ENCODE peak calls at places on chromosome 1, in seven cellular contexts. B is CD8-positive, alpha-beta T cell; U is colonic mucosa; N is astrocyte of the spinal cord; X is fibroblast of the aortic adventitia; M is HCT116; G is AG09309. E is an unnamed sample.
A peak's percentile ranks its signal among the peaks of the same experiment; 100 is the strongest.

GRCh38 chr1:39885516-39885915 is 2.2 kb upstream of the TRIT1 start:
- DNase-seq in B (no peak), U (no peak), N (no peak), X (no peak), M (no peak), G (no peak), E (no peak)

GRCh38 chr1:202268032-202268431 is 73.7 kb downstream of the UBE2T start:
- DNase-seq in B (no peak), U (no peak), N (no peak), X (no peak), M (no peak), G (no peak), E (no peak)

GRCh38 chr1:43983253-43983904 is 4.4 kb downstream of the B4GALT2 start:
- DNase-seq in B (no peak), U (no peak), N (no peak), X (no peak), M (no peak), G (no peak), E (no peak)

GRCh38 chr1:3716351-3716750 is 35.9 kb upstream of the CCDC27 start:
- DNase-seq in B (no peak), U (no peak), N (no peak), X (no peak), M (no peak), G (no peak), E (no peak)

GRCh38 chr1:193434319-193434718 is 247.9 kb upstream of the B3GALT2 start:
- DNase-seq in B (no peak), U (no peak), N (peak; percentile 68), X (peak; percentile 27), M (no peak), G (no peak), E (peak; percentile 79)

GRCh38 chr1:51736702-51737101 is 119.8 kb downstream of the OSBPL9 start:
- DNase-seq in B (no peak), U (no peak), N (peak; percentile 80), X (peak; percentile 93), M (peak; percentile 16), G (no peak), E (peak; percentile 83)

GRCh38 chr1:23751050-23751814 is 8.0 kb downstream of the ELOA start:
- DNase-seq in B (no peak), U (peak; percentile 38), N (peak; percentile 34), X (peak; percentile 50), M (peak; percentile 21), G (no peak), E (peak; percentile 73)

GRCh38 chr1:84253891-84254290 is 47.6 kb upstream of the SAMD13 start:
- DNase-seq in B (no peak), U (peak; percentile 72), N (peak; percentile 94), X (peak; percentile 82), M (peak; percentile 98), G (peak; percentile 56), E (peak; percentile 94)

GRCh38 chr1:30919025-30919881 is 10.7 kb upstream of the SDC3 start:
- DNase-seq in B (no peak), U (no peak), N (peak; percentile 64), X (peak; percentile 58), M (no peak), G (no peak), E (peak; percentile 70)

GRCh38 chr1:160520582-160520981 is 2.5 kb downstream of the SLAMF6 start:
- DNase-seq in B (no peak), U (no peak), N (no peak), X (no peak), M (no peak), G (no peak), E (no peak)

GRCh38 chr1:43464840-43465693 is 11.3 kb upstream of the HYI start:
- DNase-seq in B (no peak), U (no peak), N (peak; percentile 13), X (peak; percentile 60), M (no peak), G (no peak), E (peak; percentile 18)

GRCh38 chr1:89523597-89524368 is 846 bp upstream of the LRRC8B start:
- DNase-seq in B (peak; percentile 56), U (peak; percentile 49), N (peak; percentile 29), X (peak; percentile 10), M (peak; percentile 40), G (no peak), E (peak; percentile 47)

GRCh38 chr1:235415008-235415904 is 48.0 kb downstream of the TBCE start:
- DNase-seq in B (peak; percentile 59), U (peak; percentile 63), N (peak; percentile 84), X (peak; percentile 86), M (peak; percentile 59), G (peak; percentile 59), E (peak; percentile 89)

GRCh38 chr1:86324423-86324822 is 71.7 kb downstream of the ODF2L start:
- DNase-seq in B (no peak), U (no peak), N (no peak), X (no peak), M (no peak), G (no peak), E (no peak)

GRCh38 chr1:1173061-1173792 is 453 bp upstream of the TTLL10 start:
- DNase-seq in B (no peak), U (peak; percentile 17), N (no peak), X (no peak), M (no peak), G (no peak), E (no peak)

GRCh38 chr1:119862276-119862675 is 34.0 kb downstream of the ADAM30 start:
- DNase-seq in B (no peak), U (no peak), N (no peak), X (peak; percentile 37), M (no peak), G (no peak), E (no peak)

GRCh38 chr1:203860396-203860951 is 925 bp upstream of the SNRPE start:
- DNase-seq in B (no peak), U (peak; percentile 65), N (peak; percentile 50), X (peak; percentile 61), M (no peak), G (peak; percentile 10), E (peak; percentile 22)

GRCh38 chr1:154129392-154129970 is 25.4 kb downstream of the NUP210L start:
- DNase-seq in B (no peak), U (no peak), N (peak; percentile 23), X (no peak), M (no peak), G (no peak), E (no peak)

GRCh38 chr1:36238433-36238832 is 14.2 kb downstream of the THRAP3 start:
- DNase-seq in B (no peak), U (no peak), N (peak; percentile 69), X (peak; percentile 37), M (no peak), G (no peak), E (peak; percentile 75)

GRCh38 chr1:217911908-217912307 is 280.8 kb downstream of the SPATA17 start:
- DNase-seq in B (no peak), U (no peak), N (no peak), X (no peak), M (no peak), G (no peak), E (no peak)

GRCh38 chr1:6854166-6854565 is 68.9 kb downstream of the CAMTA1 start:
- DNase-seq in B (no peak), U (no peak), N (no peak), X (no peak), M (no peak), G (no peak), E (peak; percentile 70)

GRCh38 chr1:33420870-33421775 is 9.8 kb downstream of the PHC2 start:
- DNase-seq in B (no peak), U (no peak), N (peak; percentile 57), X (peak; percentile 37), M (no peak), G (no peak), E (peak; percentile 33)

GRCh38 chr1:94803517-94804441 is 16.4 kb upstream of the SLC44A3 start:
- DNase-seq in B (no peak), U (peak; percentile 49), N (no peak), X (peak; percentile 16), M (no peak), G (no peak), E (no peak)

GRCh38 chr1:182383037-182383661 is 8.4 kb downstream of the GLUL start:
- DNase-seq in B (no peak), U (no peak), N (no peak), X (no peak), M (no peak), G (no peak), E (no peak)

GRCh38 chr1:179817789-179818188 is 59.8 kb downstream of the TOR1AIP2 start:
- DNase-seq in B (no peak), U (no peak), N (no peak), X (peak; percentile 26), M (no peak), G (no peak), E (peak; percentile 86)

GRCh38 chr1:179036844-179037465 is 11.3 kb downstream of the FAM20B start:
- DNase-seq in B (peak; percentile 16), U (no peak), N (no peak), X (peak; percentile 56), M (no peak), G (no peak), E (no peak)

GRCh38 chr1:64514197-64514765 is 44.4 kb downstream of the CACHD1 start:
- DNase-seq in B (no peak), U (no peak), N (peak; percentile 86), X (peak; percentile 96), M (no peak), G (no peak), E (peak; percentile 69)

GRCh38 chr1:211687462-211688215 is 12.2 kb upstream of the NEK2 start:
- DNase-seq in B (no peak), U (no peak), N (no peak), X (no peak), M (no peak), G (no peak), E (no peak)

GRCh38 chr1:32724678-32725594 is 22.4 kb upstream of the SYNC start:
- DNase-seq in B (no peak), U (peak; percentile 71), N (peak; percentile 88), X (peak; percentile 96), M (peak; percentile 66), G (peak; percentile 84), E (peak; percentile 95)

GRCh38 chr1:59007820-59008598 is 224.2 kb upstream of the JUN start:
- DNase-seq in B (no peak), U (no peak), N (peak; percentile 88), X (peak; percentile 61), M (no peak), G (no peak), E (no peak)
- H3K4me3 ChIP-seq in B (no peak overlapping the region), U (no peak overlapping the region), N (no peak overlapping the region), X (no peak overlapping the region), M (no peak overlapping the region), G (no peak overlapping the region), E (no peak overlapping the region)

DNA sequence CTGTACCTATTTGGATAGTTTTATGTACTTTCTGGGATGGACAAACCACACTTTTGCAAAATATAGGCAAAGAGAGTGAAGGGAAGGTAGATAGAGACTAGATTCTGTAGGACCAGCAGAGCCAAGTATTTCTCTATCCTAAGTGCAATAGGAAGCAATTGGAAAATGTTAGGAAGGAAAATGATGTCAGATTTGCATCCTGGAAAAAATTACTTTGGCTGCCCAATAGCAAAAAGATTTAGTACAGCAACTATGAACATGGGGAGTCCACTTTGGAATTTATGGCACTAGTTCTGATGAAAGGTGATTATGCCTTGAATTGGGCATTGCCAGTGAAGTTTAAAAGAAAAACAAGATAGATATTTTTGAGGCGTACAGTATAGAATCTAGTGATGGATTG is 50.7 kb upstream of the CACYBP start:
- DNase-seq in B (no peak), U (no peak), N (no peak), X (no peak), M (no peak), G (no peak), E (no peak)
- TF ChIP-seq CTCF in B (no peak), U (no peak), N (no peak), X (no peak), M (no peak), G (no peak), E (no peak)

GRCh38 chr1:24769656-24770651 is 24.7 kb downstream of the CLIC4 start:
- DNase-seq in B (no peak), U (no peak), N (peak; percentile 96), X (peak; percentile 95), M (no peak), G (peak; percentile 89), E (peak; percentile 98)
- H3K4me3 ChIP-seq in B (no peak overlapping the region), U (no peak overlapping the region), N (no peak overlapping the region), X (no peak overlapping the region), M (no peak overlapping the region), G (no peak overlapping the region), E (no peak overlapping the region)

GRCh38 chr1:59453297-59453970 is 156.5 kb downstream of the FGGY start:
- DNase-seq in B (no peak), U (no peak), N (no peak), X (no peak), M (no peak), G (no peak), E (no peak)
- TF ChIP-seq CTCF in B (no peak), U (no peak), N (no peak), X (no peak), M (no peak), G (no peak), E (no peak)

E was measured in cardiac fibroblast.